ENCODE peak calls at places on chromosomes 16 and 17, in nine cellular contexts. U is uterus; R is heart left ventricle; I is heart right ventricle; Q is CD8-positive, alpha-beta memory T cell; K is GM23248; E is cardiac muscle cell; M is PC-3; X is colonic mucosa. J is an unnamed sample. For H3K4me1, the result is how much of the 10 kb centered on the place peaks cover.

GRCh38 chr17:1002412-1002753 is 5.5 kb downstream of the TIMM22 start:
- DNase-seq in U (no peak), R (no peak), I (no peak), Q (no peak), K (peak), E (no peak), M (no peak), X (no peak), J (no peak)

GRCh38 chr16:81444448-81445121 is at the start of gene CMIP:
- DNase-seq in U (peak), R (peak), I (peak), Q (peak), K (peak), E (peak), M (peak), X (peak), J (peak)

GRCh38 chr17:82244413-82245140 is 15.7 kb downstream of the SLC16A3 start:
- DNase-seq in U (peak), R (no peak), I (no peak), Q (no peak), K (peak), E (peak), M (peak), X (no peak), J (peak)

GRCh38 chr16:10153993-10154788 is 28.0 kb downstream of the GRIN2A start:
- DNase-seq in U (no peak), R (no peak), I (no peak), Q (no peak), K (no peak), E (no peak), M (no peak), X (no peak), J (no peak)

GRCh38 chr17:38579934-38580333 is 25.8 kb downstream of the SRCIN1 start:
- DNase-seq in U (no peak), R (no peak), I (no peak), Q (no peak), K (peak), E (peak), M (peak), X (no peak), J (no peak)

GRCh38 chr16:19583665-19584300 is 28.3 kb downstream of the VPS35L start:
- DNase-seq in U (no peak), R (no peak), I (no peak), Q (no peak), K (peak), E (peak), M (peak), X (peak), J (no peak)

GRCh38 chr17:35684046-35684802 is 47.2 kb upstream of the RASL10B start:
- DNase-seq in U (no peak), R (no peak), I (no peak), Q (no peak), K (peak), E (peak), M (peak), X (no peak), J (no peak)

GRCh38 chr16:87056083-87056482 is 261.1 kb downstream of the C16orf95 start:
- DNase-seq in U (no peak), R (no peak), I (no peak), Q (no peak), K (peak), E (peak), M (peak), X (no peak), J (no peak)

GRCh38 chr17:7862692-7863437 is 5.1 kb downstream of the CYB5D1 start:
- DNase-seq in U (peak), R (no peak), I (no peak), Q (peak), K (peak), E (peak), M (peak), X (peak), J (no peak)

GRCh38 chr16:4976079-4976478 is 17.9 kb downstream of the SEC14L5 start:
- DNase-seq in U (no peak), R (no peak), I (no peak), Q (no peak), K (no peak), E (no peak), M (no peak), X (no peak), J (no peak)
- H3K27ac ChIP-seq in U (no peak), R (no peak), I (no peak), Q (no peak), K (no peak), E (no peak), M (no peak), X (no peak), J (no peak)

DNA sequence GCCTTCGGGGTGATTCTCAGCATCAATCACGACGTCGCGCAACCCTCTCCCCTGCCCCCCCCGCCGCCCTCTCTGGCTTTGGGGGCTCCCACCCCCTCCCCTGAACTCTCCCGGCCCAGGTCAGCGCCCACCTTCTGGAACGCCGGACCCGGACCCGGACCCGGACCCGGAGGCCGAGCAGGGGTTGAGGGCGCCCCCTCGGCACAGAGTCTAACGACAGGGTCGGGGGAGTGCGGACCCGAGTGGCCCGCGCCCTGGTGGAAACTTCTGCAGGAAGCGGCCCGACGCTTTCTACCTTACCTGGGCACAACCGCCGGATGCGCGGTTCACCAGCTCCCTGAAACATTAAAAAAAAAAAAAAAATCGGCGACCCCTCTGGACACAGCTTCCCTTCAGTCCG is 16.2 kb downstream of the SALL1 start:
- DNase-seq in U (no peak), R (no peak), I (no peak), Q (no peak), K (no peak), E (no peak), M (no peak), X (no peak), J (no peak)
- H3K4me3 ChIP-seq in U (no peak), R (peak), I (no peak), Q (no peak), K (peak), E (no peak), M (no peak), X (no peak), J (no peak)

GRCh38 chr16:67538666-67539101 is 10.1 kb downstream of the RIPOR1 start:
- DNase-seq in U (no peak), R (no peak), I (no peak), Q (no peak), K (peak), E (peak), M (no peak), X (no peak), J (peak)
- H3K4me1 ChIP-seq in U (under half), R (half or more), I (half or more), Q (under half), K (under half), E (under half), M (under half), X (under half), J (under half)

GRCh38 chr17:49708515-49709161 is 874 bp upstream of the SLC35B1 start:
- DNase-seq in U (peak), R (no peak), I (no peak), Q (peak), K (peak), E (no peak), M (peak), X (no peak), J (no peak)
- H3K27ac ChIP-seq in U (peak), R (peak), I (peak), Q (peak), K (peak), E (peak), M (peak), X (no peak), J (peak)

DNA sequence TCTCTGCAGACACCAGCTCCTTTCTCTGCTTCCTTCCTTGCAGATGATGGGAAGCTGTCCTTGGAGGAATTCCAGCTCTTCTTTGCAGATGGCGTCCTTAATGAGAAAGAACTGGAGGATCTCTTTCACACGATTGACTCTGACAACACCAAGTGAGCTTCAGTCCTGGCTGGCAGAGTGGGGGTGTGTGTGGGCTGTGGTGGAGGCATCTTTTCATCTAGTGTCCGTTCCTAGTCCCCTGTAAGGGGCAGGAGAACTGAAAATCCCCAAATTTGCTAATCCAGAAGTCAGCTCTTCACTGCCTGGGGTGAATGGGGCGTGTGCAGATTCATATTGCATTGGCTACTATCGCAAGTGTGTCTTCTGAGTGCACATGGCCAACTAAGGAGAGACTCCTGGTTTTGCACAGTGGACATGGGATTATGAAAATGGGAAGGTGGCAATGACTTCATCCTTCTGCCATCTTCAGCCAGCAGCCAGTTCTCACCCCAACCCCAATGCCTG is 10.4 kb downstream of the NECAB2 start:
- DNase-seq in U (no peak), R (no peak), I (no peak), Q (no peak), K (no peak), E (no peak), M (no peak), X (no peak), J (no peak)
- H3K4me3 ChIP-seq in U (no peak), R (no peak), I (no peak), Q (no peak), K (no peak), E (no peak), M (no peak), X (no peak), J (no peak)

DNA sequence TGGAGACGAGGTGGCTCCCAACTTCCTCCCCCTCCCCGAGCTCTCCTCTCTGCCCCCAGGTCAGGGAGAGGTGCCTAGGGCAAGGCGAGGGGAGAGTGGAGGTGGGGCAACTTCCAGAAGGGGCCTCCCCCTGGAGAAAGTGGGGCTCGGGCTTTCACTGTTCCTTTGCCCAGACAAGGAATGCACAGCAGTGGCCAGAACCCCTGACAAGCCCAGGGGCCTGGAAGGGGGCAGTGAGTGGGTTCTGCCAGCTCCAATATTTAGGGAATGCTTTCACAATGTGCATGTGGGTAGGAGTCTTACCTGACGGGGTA is 11.7 kb upstream of the SP2 start:
- DNase-seq in U (no peak), R (no peak), I (no peak), Q (no peak), K (no peak), E (no peak), M (no peak), X (no peak), J (no peak)
- H3K4me1 ChIP-seq in U (under half), R (under half), I (under half), Q (under half), K (under half), E (under half), M (under half), X (under half), J (under half)

GRCh38 chr16:69072640-69072974 is 32.8 kb upstream of the HAS3 start:
- DNase-seq in U (no peak), R (no peak), I (no peak), Q (no peak), K (no peak), E (no peak), M (no peak), X (no peak), J (no peak)
- H3K27ac ChIP-seq in U (no peak), R (no peak), I (no peak), Q (no peak), K (no peak), E (peak), M (peak), X (peak), J (no peak)

GRCh38 chr17:33964344-33964979 is 290.6 kb upstream of the CCL2 start:
- DNase-seq in U (no peak), R (no peak), I (no peak), Q (no peak), K (no peak), E (no peak), M (no peak), X (peak), J (no peak)
- H3K4me3 ChIP-seq in U (no peak), R (no peak), I (no peak), Q (peak), K (no peak), E (no peak), M (no peak), X (no peak), J (no peak)

GRCh38 chr16:14400285-14400977 is 229.6 kb downstream of the PARN start:
- DNase-seq in U (no peak), R (no peak), I (no peak), Q (no peak), K (no peak), E (no peak), M (no peak), X (no peak), J (no peak)

GRCh38 chr16:14398014-14398717 is 231.9 kb downstream of the PARN start:
- DNase-seq in U (no peak), R (no peak), I (no peak), Q (no peak), K (no peak), E (no peak), M (no peak), X (no peak), J (no peak)

GRCh38 chr16:14399397-14400284 is 230.4 kb downstream of the PARN start:
- DNase-seq in U (no peak), R (peak), I (peak), Q (no peak), K (peak), E (peak), M (peak), X (no peak), J (peak)

GRCh38 chr16:14405611-14406537 is 224.2 kb downstream of the PARN start:
- DNase-seq in U (no peak), R (no peak), I (peak), Q (no peak), K (peak), E (no peak), M (peak), X (peak), J (peak)

DNA sequence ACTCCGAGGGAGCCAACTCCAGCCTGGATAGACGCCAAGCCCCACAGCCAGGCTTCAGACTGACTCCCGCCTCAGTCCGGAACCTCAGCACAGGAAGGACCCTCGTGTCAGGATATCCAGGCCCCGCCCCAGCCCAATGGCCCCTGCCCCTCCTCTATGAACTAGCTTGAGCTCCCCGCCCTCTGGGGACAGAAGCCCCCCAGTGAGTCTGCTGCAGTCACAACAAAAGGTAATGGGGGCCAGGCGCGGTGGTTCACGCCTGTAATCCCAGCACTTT is 228.3 kb downstream of the PARN start:
- DNase-seq in U (no peak), R (no peak), I (peak), Q (no peak), K (peak), E (peak), M (no peak), X (no peak), J (peak)
- H3K4me1 ChIP-seq in U (under half), R (under half), I (under half), Q (under half), K (under half), E (under half), M (under half), X (under half), J (under half)

GRCh38 chr17:71791311-71791710 is 329.5 kb upstream of the SOX9 start:
- DNase-seq in U (no peak), R (no peak), I (no peak), Q (no peak), K (no peak), E (no peak), M (no peak), X (no peak), J (no peak)
- H3K27ac ChIP-seq in U (no peak), R (no peak), I (no peak), Q (no peak), K (no peak), E (no peak), M (no peak), X (no peak), J (no peak)